ENCODE peak calls at places on chromosome 13, in six cellular contexts. N is anterior cingulate cortex, P is activated gamma-delta T cell treated with Interleukin-2 at 50 U/mL for 16 hours, I is NCI-H345, B is iris pigment epithelial cell, Q is SK-N-SH. X is an unnamed sample.

GRCh38 chr13:91326156-91326555 is 21.3 kb upstream of the MIR17HG start:
- DNase-seq in N (no peak), P (no peak), I (no peak), B (no peak), Q (no peak), X (no peak)

GRCh38 chr13:113013303-113013702 is 44.3 kb downstream of the MCF2L start:
- DNase-seq in N (no peak), P (no peak), I (no peak), B (no peak), Q (no peak), X (no peak)

GRCh38 chr13:34172048-34172447 is 354.1 kb downstream of the RFC3 start:
- DNase-seq in N (no peak), P (no peak), I (no peak), B (peak), Q (no peak), X (no peak)

GRCh38 chr13:74758188-74758587 is 624.0 kb upstream of the KLF12 start:
- DNase-seq in N (no peak), P (no peak), I (no peak), B (no peak), Q (no peak), X (no peak)

GRCh38 chr13:105083986-105084385 is 1451.5 kb downstream of the EFNB2 start:
- DNase-seq in N (no peak), P (no peak), I (no peak), B (no peak), Q (peak), X (peak)

GRCh38 chr13:33934343-33934742 is 116.4 kb downstream of the RFC3 start:
- DNase-seq in N (no peak), P (no peak), I (no peak), B (no peak), Q (no peak), X (no peak)

GRCh38 chr13:37109080-37109678 is 3.7 kb upstream of the CSNK1A1L start:
- DNase-seq in N (no peak), P (no peak), I (peak), B (peak), Q (peak), X (no peak)

GRCh38 chr13:20713014-20713376 is 9.5 kb downstream of the IL17D start:
- DNase-seq in N (no peak), P (no peak), I (no peak), B (no peak), Q (no peak), X (no peak)

GRCh38 chr13:74005320-74006154 is 128.7 kb downstream of the KLF12 start:
- DNase-seq in N (no peak), P (no peak), I (no peak), B (no peak), Q (no peak), X (no peak)

GRCh38 chr13:61463027-61463426 is 47.4 kb upstream of the PCDH20 start:
- DNase-seq in N (no peak), P (no peak), I (peak), B (no peak), Q (no peak), X (no peak)

GRCh38 chr13:47112205-47112896 is 215.5 kb upstream of the HTR2A start:
- DNase-seq in N (no peak), P (no peak), I (no peak), B (no peak), Q (no peak), X (no peak)

GRCh38 chr13:20475927-20476691 is 49.5 kb downstream of the CRYL1 start:
- DNase-seq in N (no peak), P (peak), I (no peak), B (no peak), Q (no peak), X (no peak)

GRCh38 chr13:113090806-113091205 is 14.8 kb upstream of the F7 start:
- DNase-seq in N (no peak), P (no peak), I (no peak), B (no peak), Q (no peak), X (no peak)

GRCh38 chr13:36997716-36998427 is 1.3 kb downstream of the ALG5 start:
- DNase-seq in N (no peak), P (no peak), I (no peak), B (peak), Q (no peak), X (no peak)

GRCh38 chr13:53151692-53152421 is 123.2 kb downstream of the OLFM4 start:
- DNase-seq in N (peak), P (no peak), I (peak), B (peak), Q (peak), X (peak)

GRCh38 chr13:23354520-23354919 is 79.0 kb downstream of the SACS start:
- DNase-seq in N (no peak), P (no peak), I (no peak), B (no peak), Q (no peak), X (no peak)

GRCh38 chr13:108618233-108618632 is 11.2 kb upstream of the MYO16 start:
- DNase-seq in N (no peak), P (no peak), I (no peak), B (no peak), Q (no peak), X (no peak)

GRCh38 chr13:39786091-39786490 is 130.6 kb downstream of the COG6 start:
- DNase-seq in N (no peak), P (no peak), I (no peak), B (no peak), Q (no peak), X (no peak)